ENCODE peak calls at places on chromosome 7, in ten cellular contexts. B, U, G, D, A, O, T, Y, I and N are unnamed samples. For H3K36me3, the result is how much of the 10 kb centered on the place peaks cover.

GRCh38 chr7:43385856-43386255 is 197.1 kb upstream of the STK17A start:
- DNase-seq in B (no peak), U (peak), G (no peak), D (no peak), A (no peak), O (no peak), T (no peak), Y (peak), I (no peak), N (no peak)

GRCh38 chr7:135761751-135762488 is 13.3 kb upstream of the FAM180A start:
- DNase-seq in B (no peak), U (no peak), G (no peak), D (no peak), A (no peak), O (no peak), T (peak), Y (peak), I (no peak), N (no peak)

GRCh38 chr7:120833551-120833950 is 24.4 kb downstream of the TSPAN12 start:
- DNase-seq in B (no peak), U (peak), G (no peak), D (no peak), A (no peak), O (no peak), T (peak), Y (no peak), I (no peak), N (no peak)

GRCh38 chr7:64869121-64869725 is 33.9 kb upstream of the ZNF273 start:
- DNase-seq in B (peak), U (no peak), G (no peak), D (no peak), A (peak), O (no peak), T (no peak), Y (no peak), I (peak), N (no peak)

GRCh38 chr7:25995893-25996529 is 156.0 kb upstream of the NFE2L3 start:
- DNase-seq in B (no peak), U (no peak), G (no peak), D (no peak), A (no peak), O (no peak), T (no peak), Y (no peak), I (no peak), N (no peak)

GRCh38 chr7:42726066-42726785 is 185.6 kb downstream of the C7orf25 start:
- DNase-seq in B (no peak), U (no peak), G (no peak), D (no peak), A (no peak), O (no peak), T (no peak), Y (peak), I (no peak), N (no peak)

GRCh38 chr7:29807179-29807841 is 1.0 kb downstream of the WIPF3 start:
- DNase-seq in B (peak), U (peak), G (peak), D (peak), A (peak), O (peak), T (no peak), Y (peak), I (peak), N (no peak)

GRCh38 chr7:114212753-114213439 is 201.7 kb upstream of the FOXP2 start:
- DNase-seq in B (no peak), U (no peak), G (no peak), D (no peak), A (no peak), O (no peak), T (peak), Y (no peak), I (no peak), N (no peak)

GRCh38 chr7:142359694-142360279 is 101.9 kb upstream of the PRSS58 start:
- DNase-seq in B (no peak), U (no peak), G (no peak), D (no peak), A (no peak), O (no peak), T (peak), Y (peak), I (no peak), N (no peak)

GRCh38 chr7:37446371-37446770 is 2.3 kb downstream of the ELMO1 start:
- DNase-seq in B (no peak), U (no peak), G (no peak), D (no peak), A (no peak), O (no peak), T (no peak), Y (no peak), I (no peak), N (no peak)

GRCh38 chr7:151377406-151377805 is 32.4 kb downstream of the WDR86 start:
- DNase-seq in B (no peak), U (no peak), G (no peak), D (no peak), A (peak), O (no peak), T (no peak), Y (no peak), I (no peak), N (no peak)

GRCh38 chr7:32335107-32335506 is 155.1 kb downstream of the LSM5 start:
- DNase-seq in B (no peak), U (peak), G (no peak), D (no peak), A (no peak), O (no peak), T (no peak), Y (peak), I (no peak), N (no peak)

GRCh38 chr7:142626420-142627035 is 122.7 kb upstream of the PRSS1 start:
- DNase-seq in B (peak), U (peak), G (no peak), D (peak), A (peak), O (peak), T (no peak), Y (peak), I (peak), N (peak)

GRCh38 chr7:84786073-84786472 is 400.8 kb downstream of the SEMA3D start:
- DNase-seq in B (no peak), U (no peak), G (no peak), D (no peak), A (no peak), O (no peak), T (no peak), Y (no peak), I (no peak), N (no peak)

GRCh38 chr7:70143089-70144044 is 545.1 kb downstream of the AUTS2 start:
- DNase-seq in B (no peak), U (no peak), G (no peak), D (no peak), A (peak), O (no peak), T (peak), Y (peak), I (no peak), N (no peak)

GRCh38 chr7:25297231-25297630 is 68.9 kb upstream of the NPVF start:
- DNase-seq in B (no peak), U (no peak), G (no peak), D (no peak), A (no peak), O (no peak), T (no peak), Y (no peak), I (no peak), N (no peak)

GRCh38 chr7:82264752-82265305 is 178.7 kb downstream of the CACNA2D1 start:
- DNase-seq in B (no peak), U (no peak), G (no peak), D (no peak), A (no peak), O (no peak), T (no peak), Y (no peak), I (no peak), N (no peak)

GRCh38 chr7:128000048-128000447 is 31.2 kb downstream of the LRRC4 start:
- DNase-seq in B (no peak), U (no peak), G (no peak), D (no peak), A (no peak), O (no peak), T (no peak), Y (no peak), I (no peak), N (no peak)

GRCh38 chr7:88615336-88615735 is 144.2 kb upstream of the ZNF804B start:
- DNase-seq in B (no peak), U (no peak), G (no peak), D (no peak), A (no peak), O (no peak), T (no peak), Y (no peak), I (no peak), N (no peak)

GRCh38 chr7:50404392-50404791 is 45.8 kb downstream of the FIGNL1 start:
- DNase-seq in B (no peak), U (no peak), G (no peak), D (no peak), A (peak), O (peak), T (no peak), Y (no peak), I (no peak), N (no peak)

GRCh38 chr7:23347682-23348180 is 48.6 kb downstream of the MALSU1 start:
- DNase-seq in B (no peak), U (peak), G (no peak), D (no peak), A (no peak), O (no peak), T (peak), Y (peak), I (no peak), N (no peak)

GRCh38 chr7:48059706-48060105 is 24.4 kb downstream of the C7orf57 start:
- DNase-seq in B (no peak), U (no peak), G (no peak), D (no peak), A (no peak), O (no peak), T (no peak), Y (no peak), I (no peak), N (no peak)

GRCh38 chr7:2431260-2431867 is 28.0 kb downstream of the CHST12 start:
- DNase-seq in B (no peak), U (peak), G (no peak), D (no peak), A (peak), O (no peak), T (no peak), Y (peak), I (no peak), N (no peak)

GRCh38 chr7:111744501-111745155 is 182.3 kb upstream of the IMMP2L start:
- DNase-seq in B (no peak), U (peak), G (no peak), D (no peak), A (no peak), O (no peak), T (peak), Y (peak), I (no peak), N (no peak)

GRCh38 chr7:159049266-159050025 is 95.2 kb downstream of the VIPR2 start:
- DNase-seq in B (peak), U (no peak), G (no peak), D (no peak), A (no peak), O (no peak), T (no peak), Y (no peak), I (peak), N (no peak)

GRCh38 chr7:127252736-127253288 is at the start of gene GRM8:
- DNase-seq in B (peak), U (peak), G (peak), D (peak), A (peak), O (peak), T (peak), Y (peak), I (peak), N (peak)

GRCh38 chr7:151311294-151311864 is 30.2 kb upstream of the NUB1 start:
- DNase-seq in B (no peak), U (peak), G (no peak), D (no peak), A (no peak), O (no peak), T (no peak), Y (peak), I (peak), N (no peak)

GRCh38 chr7:66187894-66188293 is 17.2 kb upstream of the TPST1 start:
- DNase-seq in B (no peak), U (no peak), G (no peak), D (peak), A (no peak), O (no peak), T (no peak), Y (peak), I (peak), N (no peak)

GRCh38 chr7:87345962-87346371 is 503 bp downstream of the CROT start:
- DNase-seq in B (no peak), U (peak), G (no peak), D (no peak), A (no peak), O (no peak), T (no peak), Y (peak), I (no peak), N (no peak)

GRCh38 chr7:102077081-102077480 is 209.6 kb upstream of the SH2B2 start:
- DNase-seq in B (no peak), U (no peak), G (no peak), D (no peak), A (no peak), O (no peak), T (no peak), Y (no peak), I (no peak), N (no peak)

GRCh38 chr7:112154690-112155089 is 51.5 kb downstream of the DOCK4 start:
- DNase-seq in B (no peak), U (no peak), G (no peak), D (no peak), A (no peak), O (no peak), T (no peak), Y (no peak), I (no peak), N (no peak)

GRCh38 chr7:106313456-106313891 is 28.7 kb upstream of the NAMPT start:
- DNase-seq in B (no peak), U (peak), G (no peak), D (no peak), A (no peak), O (no peak), T (peak), Y (peak), I (no peak), N (no peak)

GRCh38 chr7:124780608-124781007 is 15.0 kb upstream of the GPR37 start:
- DNase-seq in B (no peak), U (peak), G (no peak), D (no peak), A (no peak), O (no peak), T (no peak), Y (no peak), I (no peak), N (no peak)

GRCh38 chr7:5064391-5065106 is 18.9 kb downstream of the RBAK start:
- DNase-seq in B (no peak), U (no peak), G (no peak), D (no peak), A (no peak), O (no peak), T (peak), Y (peak), I (no peak), N (no peak)

GRCh38 chr7:22066484-22066883 is 120.8 kb upstream of the CDCA7L start:
- DNase-seq in B (no peak), U (no peak), G (no peak), D (no peak), A (no peak), O (no peak), T (no peak), Y (no peak), I (no peak), N (no peak)

GRCh38 chr7:13151982-13152381 is 464.5 kb downstream of the ARL4A start:
- DNase-seq in B (no peak), U (peak), G (no peak), D (no peak), A (no peak), O (no peak), T (no peak), Y (no peak), I (no peak), N (no peak)
- H3K27ac ChIP-seq in B (no peak), U (no peak), G (no peak), D (no peak), A (no peak), O (no peak), T (no peak), Y (no peak), I (no peak), N (no peak)

GRCh38 chr7:155698633-155699032 is 54.2 kb downstream of the RBM33 start:
- DNase-seq in B (no peak), U (no peak), G (no peak), D (no peak), A (no peak), O (no peak), T (no peak), Y (no peak), I (no peak), N (no peak)

GRCh38 chr7:155701972-155702544 is 57.6 kb downstream of the RBM33 start:
- DNase-seq in B (no peak), U (no peak), G (no peak), D (no peak), A (no peak), O (no peak), T (peak), Y (peak), I (no peak), N (no peak)

GRCh38 chr7:155699180-155699579 is 54.7 kb downstream of the RBM33 start:
- DNase-seq in B (no peak), U (no peak), G (no peak), D (no peak), A (no peak), O (no peak), T (no peak), Y (no peak), I (no peak), N (no peak)

GRCh38 chr7:155702616-155703015 is 58.2 kb downstream of the RBM33 start:
- DNase-seq in B (no peak), U (peak), G (no peak), D (no peak), A (no peak), O (no peak), T (no peak), Y (peak), I (no peak), N (no peak)

GRCh38 chr7:155700847-155701246 is 56.4 kb downstream of the RBM33 start:
- DNase-seq in B (no peak), U (no peak), G (no peak), D (no peak), A (no peak), O (no peak), T (no peak), Y (no peak), I (peak), N (no peak)
- H3K36me3 ChIP-seq in B (under half), U (under half), G (under half), D (under half), A (half or more), O (under half), T (under half), Y (under half), I (under half), N (under half)

DNA sequence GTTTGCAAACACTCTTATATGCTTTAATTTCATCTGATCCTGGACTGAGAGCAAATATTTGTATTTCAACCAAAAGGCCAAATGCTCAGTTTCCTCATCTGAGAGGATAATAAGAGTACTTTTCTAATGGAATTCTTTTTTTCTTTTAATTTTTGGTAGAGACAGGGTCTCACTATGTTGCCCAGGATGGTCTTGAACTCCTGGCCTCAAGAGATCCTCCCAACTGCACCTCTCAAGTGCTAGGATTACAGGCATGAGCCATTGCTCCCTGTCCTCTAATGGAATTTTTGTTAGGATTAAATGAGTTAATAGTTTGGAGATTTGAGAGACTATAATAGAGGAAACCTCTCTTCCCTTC is 68.4 kb upstream of the KMT2E start:
- DNase-seq in B (no peak), U (no peak), G (no peak), D (no peak), A (no peak), O (no peak), T (no peak), Y (no peak), I (no peak), N (no peak)
- H3K4me3 ChIP-seq in B (no peak), U (peak), G (no peak), D (no peak), A (no peak), O (no peak), T (no peak), Y (peak), I (no peak), N (peak)

GRCh38 chr7:6367701-6368211 is 80.0 kb downstream of the DAGLB start:
- DNase-seq in B (no peak), U (peak), G (no peak), D (no peak), A (no peak), O (no peak), T (peak), Y (peak), I (no peak), N (no peak)
- H3K27ac ChIP-seq in B (peak), U (peak), G (no peak), D (no peak), A (no peak), O (no peak), T (no peak), Y (peak), I (peak), N (peak)

GRCh38 chr7:75891815-75892411 is 13.1 kb downstream of the RHBDD2 start:
- DNase-seq in B (no peak), U (no peak), G (no peak), D (no peak), A (no peak), O (no peak), T (no peak), Y (no peak), I (no peak), N (no peak)

GRCh38 chr7:75889826-75890225 is 11.0 kb downstream of the RHBDD2 start:
- DNase-seq in B (no peak), U (no peak), G (no peak), D (no peak), A (no peak), O (no peak), T (no peak), Y (peak), I (no peak), N (no peak)

GRCh38 chr7:75887669-75888369 is 9.0 kb downstream of the RHBDD2 start:
- DNase-seq in B (no peak), U (no peak), G (no peak), D (no peak), A (no peak), O (no peak), T (no peak), Y (no peak), I (no peak), N (no peak)

GRCh38 chr7:75888464-75889222 is 9.8 kb downstream of the RHBDD2 start:
- DNase-seq in B (peak), U (no peak), G (no peak), D (peak), A (no peak), O (no peak), T (no peak), Y (no peak), I (no peak), N (no peak)

GRCh38 chr7:75889223-75889825 is 10.5 kb downstream of the RHBDD2 start:
- DNase-seq in B (no peak), U (no peak), G (no peak), D (no peak), A (no peak), O (no peak), T (no peak), Y (no peak), I (no peak), N (no peak)
- H3K36me3 ChIP-seq in B (half or more), U (under half), G (under half), D (under half), A (under half), O (under half), T (under half), Y (under half), I (under half), N (under half)

GRCh38 chr7:27144799-27145166 is 1.3 kb upstream of the HOXA5 start:
- DNase-seq in B (no peak), U (no peak), G (no peak), D (peak), A (peak), O (no peak), T (no peak), Y (no peak), I (peak), N (no peak)

GRCh38 chr7:27142562-27143021 is 889 bp downstream of the HOXA5 start:
- DNase-seq in B (no peak), U (no peak), G (no peak), D (peak), A (no peak), O (no peak), T (no peak), Y (no peak), I (peak), N (no peak)

GRCh38 chr7:27143950-27144798 is 693 bp upstream of the HOXA5 start:
- DNase-seq in B (no peak), U (no peak), G (no peak), D (peak), A (no peak), O (no peak), T (peak), Y (no peak), I (peak), N (no peak)

GRCh38 chr7:27141591-27142561 is 1.6 kb downstream of the HOXA5 start:
- DNase-seq in B (no peak), U (no peak), G (no peak), D (peak), A (peak), O (no peak), T (peak), Y (no peak), I (peak), N (no peak)

GRCh38 chr7:27143022-27143949 is at the start of gene HOXA5:
- DNase-seq in B (peak), U (no peak), G (no peak), D (peak), A (peak), O (no peak), T (peak), Y (no peak), I (peak), N (no peak)
- H3K4me3 ChIP-seq in B (peak), U (no peak), G (peak), D (peak), A (peak), O (peak), T (peak), Y (no peak), I (peak), N (no peak)

DNA sequence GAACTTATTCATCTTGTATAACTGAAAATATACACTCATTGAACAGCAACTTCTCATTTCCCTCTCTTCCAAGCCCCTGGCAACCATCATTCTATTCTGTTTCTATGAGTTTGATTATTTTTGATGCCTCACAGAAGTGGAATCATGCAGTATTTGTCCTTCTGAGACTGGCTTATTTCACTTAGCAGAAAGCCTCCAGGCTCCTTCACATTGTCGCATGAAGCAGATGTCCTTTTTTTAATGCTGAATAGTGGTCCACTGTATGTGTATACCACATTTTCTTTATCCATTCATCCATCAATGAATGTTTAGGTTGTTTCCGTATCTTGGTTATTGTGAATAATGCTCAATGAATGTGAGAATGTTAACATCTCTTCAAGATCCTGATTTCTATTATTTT is 238.2 kb upstream of the KLF14 start:
- DNase-seq in B (no peak), U (no peak), G (no peak), D (no peak), A (no peak), O (no peak), T (no peak), Y (no peak), I (no peak), N (no peak)
- H3K27ac ChIP-seq in B (no peak), U (no peak), G (no peak), D (no peak), A (no peak), O (no peak), T (no peak), Y (no peak), I (no peak), N (no peak)